ENCODE peak calls at places on chromosomes 13 and 19, in eight cellular contexts. Q is sigmoid colon, O is IMR-90, G is esophagus squamous epithelium, T is heart right ventricle, Y is prostate gland, L is esophagus muscularis mucosa, E is fibroblast of lung. W is an unnamed sample.

GRCh38 chr19:53881482-53882390 is at the start of gene PRKCG:
- DNase-seq in G (no peak), Y (no peak), Q (no peak), L (no peak), O (no peak), T (no peak), E (no peak), W (no peak)

GRCh38 chr13:97298816-97299215 is 76.7 kb downstream of the MBNL2 start:
- DNase-seq in E (peak; percentile 51), Y (no peak), G (no peak), T (no peak), O (peak; percentile 47), L (no peak), Q (no peak), W (no peak)

GRCh38 chr13:43908156-43909126 is 28.7 kb downstream of the LACC1 start:
- DNase-seq in E (peak; percentile 77), T (no peak), Q (no peak), O (peak; percentile 91), L (no peak), G (no peak), Y (peak; percentile 24), W (no peak)

GRCh38 chr13:97515643-97516042 is 81.7 kb downstream of the RAP2A start:
- DNase-seq in T (no peak), E (no peak), Q (no peak), G (no peak), O (no peak), Y (no peak), L (no peak), W (no peak)

GRCh38 chr13:46170687-46171086 is 11.3 kb downstream of the LCP1 start:
- DNase-seq in E (no peak), G (no peak), Y (no peak), Q (no peak), L (no peak), T (no peak), O (no peak), W (no peak)

GRCh38 chr19:19485161-19485997 is 30.0 kb downstream of the TSSK6 start:
- DNase-seq in E (peak; percentile 65), Q (no peak), O (peak; percentile 68), Y (no peak), L (no peak), T (peak; percentile 23), G (no peak), W (no peak)

GRCh38 chr13:113407103-113407530 is 43.2 kb upstream of the GRTP1 start:
- DNase-seq in O (no peak), L (no peak), E (no peak), Y (no peak), G (no peak), Q (peak; percentile 49), T (no peak), W (peak; percentile 49)

GRCh38 chr13:41637578-41637977 is 180.2 kb downstream of the RGCC start:
- DNase-seq in Q (no peak), O (no peak), E (no peak), T (no peak), Y (no peak), G (no peak), L (no peak), W (no peak)

GRCh38 chr19:55473613-55474012 is 2.8 kb upstream of the ZNF628 start:
- DNase-seq in T (no peak), G (no peak), L (no peak), O (no peak), Y (no peak), Q (no peak), E (peak; percentile 42), W (no peak)

GRCh38 chr19:33781536-33781935 is 15.1 kb upstream of the KCTD15 start:
- DNase-seq in G (no peak), Q (no peak), Y (no peak), L (no peak), T (no peak), O (no peak), E (no peak), W (no peak)

GRCh38 chr19:32862741-32863140 is 6.8 kb downstream of the SLC7A9 start:
- DNase-seq in Y (no peak), O (no peak), G (no peak), Q (no peak), T (no peak), E (no peak), L (no peak), W (no peak)

GRCh38 chr19:13023666-13024065 is 28.4 kb downstream of the NFIX start:
- DNase-seq in L (no peak), G (no peak), Q (no peak), E (peak; percentile 53), Y (no peak), O (no peak), T (no peak), W (no peak)

GRCh38 chr13:47175172-47175806 is 278.4 kb upstream of the HTR2A start:
- DNase-seq in Q (no peak), O (peak; percentile 95), Y (no peak), L (no peak), T (no peak), G (no peak), E (peak; percentile 94), W (no peak)

GRCh38 chr13:110280231-110280813 is 26.6 kb downstream of the COL4A1 start:
- DNase-seq in Q (peak; percentile 42), L (no peak), G (no peak), O (no peak), E (no peak), Y (no peak), T (no peak), W (peak; percentile 57)
- TF ChIP-seq CTCF in Q (no peak), L (no peak), G (no peak), O (no peak), E (no peak), Y (no peak), T (no peak), W (no peak)

GRCh38 chr19:48737360-48737998 is 2.9 kb downstream of the RASIP1 start:
- DNase-seq in L (no peak), Y (no peak), Q (no peak), T (no peak), E (no peak), G (no peak), O (no peak), W (no peak)
- H3K4me3 ChIP-seq in L (peak overlapping the region; percentile 67), Y (no peak overlapping the region), Q (no peak overlapping the region), T (peak overlapping the region; percentile 69), E (no peak overlapping the region), G (no peak overlapping the region), O (no peak overlapping the region), W (no peak overlapping the region)

GRCh38 chr19:726993-727956 is 18.5 kb downstream of the PALM start:
- DNase-seq in G (no peak), O (no peak), L (no peak), T (no peak), Q (no peak), E (no peak), Y (no peak), W (no peak)
- H3K9me3 ChIP-seq in G (no peaks in the 10 kb centered on the region), O (no peaks in the 10 kb centered on the region), L (no peaks in the 10 kb centered on the region), T (no peaks in the 10 kb centered on the region), Q (no peaks in the 10 kb centered on the region), E (no peaks in the 10 kb centered on the region), Y (no peaks in the 10 kb centered on the region), W (no peaks in the 10 kb centered on the region)

GRCh38 chr19:10555613-10555979 is 10.2 kb downstream of the KRI1 start:
- DNase-seq in Y (no peak), L (no peak), O (no peak), T (no peak), Q (no peak), E (no peak), G (no peak), W (no peak)

GRCh38 chr19:10552596-10553053 is 8.9 kb downstream of the ATG4D start:
- DNase-seq in Y (no peak), O (no peak), G (no peak), Q (no peak), T (no peak), E (peak; percentile 19), L (no peak), W (no peak)

GRCh38 chr19:10553943-10554381 is 10.3 kb downstream of the ATG4D start:
- DNase-seq in T (no peak), G (no peak), Q (no peak), Y (no peak), O (no peak), E (no peak), L (no peak), W (no peak)

GRCh38 chr19:10553087-10553667 is 9.5 kb downstream of the ATG4D start:
- DNase-seq in T (no peak), Q (no peak), Y (no peak), O (no peak), E (no peak), L (no peak), G (no peak), W (no peak)

DNA sequence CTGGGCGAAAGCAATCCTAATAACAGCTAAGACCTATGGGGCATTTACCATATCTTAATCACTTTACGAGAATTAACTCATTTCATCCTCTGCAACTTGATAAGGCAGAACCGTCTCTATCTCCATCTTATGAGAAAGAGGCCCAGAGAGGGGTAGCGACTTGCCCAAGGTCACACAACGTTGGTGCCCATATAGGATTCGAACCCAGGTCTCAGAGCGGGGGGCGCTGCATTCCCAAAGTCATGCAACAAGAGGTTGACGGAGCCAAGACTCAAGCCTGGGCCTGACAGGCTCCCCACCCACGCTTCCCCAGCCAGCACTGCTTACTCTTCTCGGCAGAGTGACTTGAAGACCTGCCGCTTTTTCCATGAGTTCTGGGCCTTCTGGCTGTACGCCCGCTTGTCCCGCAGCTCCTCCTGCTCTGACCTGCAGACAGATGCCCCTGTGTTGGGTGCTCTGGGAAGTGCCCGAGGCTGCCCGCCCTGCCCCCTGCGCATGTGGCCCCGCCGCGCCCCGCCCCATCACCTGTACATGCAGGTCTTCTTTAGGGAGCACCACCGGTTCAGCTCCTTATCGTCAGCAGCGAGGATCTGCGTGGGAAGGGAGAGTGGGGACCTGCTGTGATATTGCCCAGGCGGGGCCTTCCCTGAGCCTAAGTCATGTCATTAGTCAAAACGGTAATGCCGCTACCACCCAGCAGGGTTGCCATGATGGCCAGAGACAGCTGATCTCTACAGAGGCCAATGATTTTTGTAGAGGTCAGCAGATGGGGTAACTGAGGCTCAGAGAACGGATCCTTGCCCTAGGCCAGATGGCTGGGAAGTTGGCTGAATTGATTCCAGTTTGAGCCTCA is 10.8 kb downstream of the KRI1 start:
- DNase-seq in T (no peak), G (no peak), O (no peak), E (no peak), Y (no peak), L (no peak), Q (no peak), W (no peak)
- TF ChIP-seq CTCF in T (no peak), G (peak; percentile 48), O (no peak), E (no peak), Y (no peak), L (no peak), Q (no peak), W (no peak)

W was measured in ascending aorta.